ENCODE peak calls at places on chromosomes 7 and 10, in seven cellular contexts. B is tibial nerve, U is left ventricle myocardium inferior, N is GM23248, G is heart right ventricle, V is spleen, T is sigmoid colon. H is an unnamed sample.
A peak's percentile ranks its signal among the peaks of the same experiment; 100 is the strongest.

GRCh38 chr7:76193881-76194280 is 7.8 kb upstream of the SRRM3 start:
- DNase-seq in T (no peak), V (no peak), U (no peak), G (no peak), N (no peak), B (no peak), H (no peak)

GRCh38 chr7:80858141-80858903 is 60.5 kb downstream of the SEMA3C start:
- DNase-seq in T (no peak), N (peak; percentile 39), B (no peak), U (no peak), G (no peak), V (no peak), H (no peak)

GRCh38 chr7:36057375-36057774 is 95.7 kb upstream of the EEPD1 start:
- DNase-seq in T (no peak), B (no peak), V (no peak), N (no peak), U (no peak), G (no peak), H (no peak)

GRCh38 chr10:30441974-30442606 is 8.1 kb downstream of the MAP3K8 start:
- DNase-seq in G (no peak), T (no peak), V (no peak), U (no peak), B (no peak), N (no peak), H (no peak)

GRCh38 chr7:33669251-33669670 is 236.1 kb upstream of the BMPER start:
- DNase-seq in U (no peak), G (no peak), B (no peak), T (no peak), V (no peak), N (no peak), H (no peak)

GRCh38 chr10:73999703-74000102 is 1.8 kb downstream of the VCL start:
- DNase-seq in U (no peak), G (no peak), T (no peak), B (no peak), V (no peak), N (peak; percentile 74), H (no peak)

GRCh38 chr10:103154464-103155299 is 38.4 kb downstream of the NT5C2 start:
- DNase-seq in N (peak; percentile 29), G (no peak), V (no peak), B (no peak), U (no peak), T (no peak), H (no peak)

GRCh38 chr7:100444311-100445278 is 8.3 kb upstream of the PPP1R35 start:
- DNase-seq in B (no peak), V (peak; percentile 80), N (peak; percentile 80), T (no peak), G (no peak), U (no peak), H (no peak)

GRCh38 chr10:97255512-97256293 is 36.7 kb downstream of the ARHGAP19 start:
- DNase-seq in U (no peak), B (no peak), N (no peak), T (no peak), G (no peak), V (no peak), H (no peak)

GRCh38 chr7:80187727-80188126 is 53.1 kb downstream of the GNAI1 start:
- DNase-seq in U (no peak), G (no peak), N (no peak), T (no peak), B (no peak), V (no peak), H (no peak)

GRCh38 chr10:109191341-109191740 is 732.0 kb downstream of the XPNPEP1 start:
- DNase-seq in N (no peak), T (no peak), U (no peak), G (no peak), B (no peak), V (no peak), H (no peak)
- H3K27ac ChIP-seq in N (no peak overlapping the region), T (no peak overlapping the region), U (no peak overlapping the region), G (no peak overlapping the region), B (no peak overlapping the region), V (no peak overlapping the region), H (no peak overlapping the region)

GRCh38 chr10:49645417-49646255 is 31.8 kb downstream of the CHAT start:
- DNase-seq in V (peak; percentile 53), U (no peak), T (no peak), B (no peak), G (no peak), N (no peak), H (no peak)
- H3K27ac ChIP-seq in V (no peak overlapping the region), U (no peak overlapping the region), T (no peak overlapping the region), B (no peak overlapping the region), G (no peak overlapping the region), N (no peak overlapping the region), H (no peak overlapping the region)

GRCh38 chr10:88012627-88013026 is 149.2 kb downstream of the PTEN start:
- DNase-seq in G (no peak), T (no peak), B (no peak), U (no peak), V (no peak), N (peak; percentile 24), H (no peak)
- H3K27ac ChIP-seq in G (no peak overlapping the region), T (no peak overlapping the region), B (no peak overlapping the region), U (peak overlapping the region; percentile 20), V (no peak overlapping the region), N (no peak overlapping the region), H (no peak overlapping the region)

GRCh38 chr10:53395449-53395848 is 622.9 kb upstream of the MBL2 start:
- DNase-seq in N (no peak), B (no peak), T (no peak), U (no peak), V (no peak), G (no peak), H (no peak)
- H3K27ac ChIP-seq in N (no peak overlapping the region), B (no peak overlapping the region), T (no peak overlapping the region), U (no peak overlapping the region), V (no peak overlapping the region), G (no peak overlapping the region), H (no peak overlapping the region)

GRCh38 chr7:18509491-18509890 is 13.9 kb downstream of the HDAC9 start:
- DNase-seq in G (no peak), B (no peak), T (no peak), N (no peak), U (no peak), V (no peak), H (no peak)

GRCh38 chr7:18504965-18505364 is 9.4 kb downstream of the HDAC9 start:
- DNase-seq in B (no peak), G (no peak), N (no peak), T (no peak), V (no peak), U (no peak), H (no peak)

GRCh38 chr7:18508441-18509427 is 13.2 kb downstream of the HDAC9 start:
- DNase-seq in N (peak; percentile 95), U (no peak), V (no peak), T (no peak), B (no peak), G (no peak), H (no peak)

GRCh38 chr7:18503068-18503859 is 7.7 kb downstream of the HDAC9 start:
- DNase-seq in B (no peak), T (no peak), U (no peak), V (no peak), G (no peak), N (no peak), H (no peak)

DNA sequence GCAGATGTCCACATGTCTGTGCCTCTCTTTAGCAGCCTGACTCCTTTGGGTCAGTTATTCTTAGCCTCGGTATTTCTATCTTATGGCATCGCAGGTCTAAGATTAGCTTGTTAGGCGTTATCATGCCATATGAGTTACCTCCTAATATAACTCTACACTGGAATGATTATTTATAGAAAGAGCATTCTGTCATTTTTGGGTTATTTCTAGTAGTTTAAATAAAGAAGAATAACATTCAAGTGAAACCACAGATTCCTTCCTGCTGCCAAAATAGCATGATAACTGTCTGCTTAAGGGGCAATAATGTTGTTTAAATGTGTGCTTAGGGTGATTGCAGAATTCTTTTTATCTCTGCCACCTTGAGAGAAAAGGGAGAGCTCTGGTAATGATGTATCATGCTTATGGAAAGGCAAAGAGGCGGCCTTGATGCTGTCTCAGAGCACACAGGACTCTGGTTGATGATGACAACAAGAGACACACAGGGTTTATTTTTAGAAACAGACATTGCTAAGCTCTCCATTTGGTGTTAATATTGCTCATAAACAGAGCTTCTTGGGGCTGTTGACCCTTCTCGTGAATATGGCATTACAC is 10.4 kb downstream of the HDAC9 start:
- DNase-seq in T (no peak), G (no peak), B (no peak), V (no peak), U (no peak), N (peak; percentile 89), H (no peak)
- H3K27ac ChIP-seq in T (no peak overlapping the region), G (peak overlapping the region; percentile 62), B (no peak overlapping the region), V (peak overlapping the region; percentile 57), U (peak overlapping the region; percentile 77), N (peak overlapping the region; percentile 71), H (no peak overlapping the region)

GRCh38 chr10:131963350-131963749 is 18.4 kb downstream of the BNIP3 start:
- DNase-seq in T (peak; percentile 57), U (no peak), N (no peak), V (peak; percentile 73), G (no peak), B (no peak), H (no peak)
- H3K27ac ChIP-seq in T (no peak overlapping the region), U (no peak overlapping the region), N (no peak overlapping the region), V (no peak overlapping the region), G (no peak overlapping the region), B (no peak overlapping the region), H (no peak overlapping the region)

GRCh38 chr7:50268223-50268622 is 36.3 kb upstream of the IKZF1 start:
- DNase-seq in V (no peak), B (no peak), T (no peak), U (no peak), N (no peak), G (no peak), H (no peak)
- H3K27ac ChIP-seq in V (peak overlapping the region; percentile 87), B (no peak overlapping the region), T (no peak overlapping the region), U (no peak overlapping the region), N (no peak overlapping the region), G (no peak overlapping the region), H (no peak overlapping the region)